ENCODE peak calls at places on chromosomes 1 and 21, in ten cellular contexts. Z is ACHN; H is T-helper 9 cell; Y is stimulated activated CD4-positive, alpha-beta T cell treated with anti-CD3 and anti-CD28 coated beads, Interleukin-1b, Interleukin-23, amount 100 ng/mL, for 24 hours; G is globus pallidus; E is T-cell; B is NCI-H1092 treated with DMSO at 0.1 percent for 48 hours; Q is NCI-H345; R is hepatocyte; K is astrocyte of the cerebellum. D is an unnamed sample.

GRCh38 chr1:203440780-203441179 is 34.8 kb upstream of the PRELP start:
- DNase-seq in Z (peak; percentile 41), H (no peak), Y (no peak), G (peak; percentile 76), E (no peak), B (peak; percentile 50), Q (peak; percentile 25), R (peak; percentile 80), K (peak; percentile 35), D (peak; percentile 46)

GRCh38 chr1:114594046-114594445 is 12.6 kb upstream of the BCAS2 start:
- DNase-seq in Z (no peak), H (no peak), Y (no peak), G (no peak), E (no peak), B (no peak), Q (no peak), R (no peak), K (no peak), D (no peak)

GRCh38 chr1:153563991-153564390 is 1.7 kb downstream of the S100A2 start:
- DNase-seq in Z (no peak), H (no peak), Y (no peak), G (no peak), E (no peak), B (no peak), Q (no peak), R (no peak), K (no peak), D (no peak)

GRCh38 chr1:209585672-209586071 is 2.2 kb downstream of the CAMK1G start:
- DNase-seq in Z (no peak), H (no peak), Y (no peak), G (peak; percentile 63), E (no peak), B (peak; percentile 72), Q (peak; percentile 50), R (peak; percentile 83), K (no peak), D (no peak)

GRCh38 chr21:32772281-32773047 is 909 bp upstream of the PAXBP1 start:
- DNase-seq in Z (peak; percentile 26), H (peak; percentile 14), Y (peak; percentile 26), G (no peak), E (no peak), B (peak; percentile 47), Q (peak; percentile 33), R (peak; percentile 80), K (no peak), D (peak; percentile 20)

GRCh38 chr1:155005076-155005971 is 2.7 kb downstream of the ZBTB7B start:
- DNase-seq in Z (no peak), H (no peak), Y (no peak), G (peak; percentile 84), E (no peak), B (no peak), Q (peak; percentile 43), R (no peak), K (no peak), D (peak; percentile 59)

GRCh38 chr1:241311056-241311746 is 45.8 kb downstream of the RGS7 start:
- DNase-seq in Z (peak; percentile 8), H (no peak), Y (no peak), G (no peak), E (no peak), B (no peak), Q (no peak), R (no peak), K (no peak), D (peak; percentile 55)

GRCh38 chr1:203072911-203073310 is 12.9 kb downstream of the MYOG start:
- DNase-seq in Z (no peak), H (no peak), Y (no peak), G (no peak), E (no peak), B (no peak), Q (no peak), R (no peak), K (no peak), D (no peak)

GRCh38 chr1:64470670-64471217 is 815 bp downstream of the CACHD1 start:
- DNase-seq in Z (peak; percentile 14), H (no peak), Y (no peak), G (no peak), E (no peak), B (peak; percentile 3), Q (peak; percentile 35), R (peak; percentile 44), K (no peak), D (no peak)

D was measured in LHCN-M2.